ENCODE peak calls at places on chromosomes 11 and 22, in six cellular contexts. One of them, this sample, is unnamed.

GRCh38 chr11:91972665-91973266 is 251.9 kb upstream of the FAT3 start:
- DNase-seq in uterus: no peak
- DNase-seq in right lobe of liver: peak; percentile 57
- DNase-seq in GM23248: no peak
- DNase-seq in ovary: no peak
- DNase-seq in HL-60: no peak
- DNase-seq in this sample: no peak

GRCh38 chr11:134365011-134365925 is 33.5 kb downstream of the GLB1L2 start:
- DNase-seq in uterus: no peak
- DNase-seq in right lobe of liver: peak; percentile 42
- DNase-seq in HL-60: no peak
- DNase-seq in GM23248: no peak
- DNase-seq in ovary: no peak
- DNase-seq in this sample: peak; percentile 53

GRCh38 chr11:30478923-30479322 is 107.2 kb downstream of the MPPED2 start:
- DNase-seq in uterus: peak; percentile 66
- DNase-seq in ovary: no peak
- DNase-seq in right lobe of liver: no peak
- DNase-seq in HL-60: no peak
- DNase-seq in GM23248: no peak
- DNase-seq in this sample: peak; percentile 74

GRCh38 chr11:117716652-117717440 is 80.2 kb downstream of the DSCAML1 start:
- DNase-seq in right lobe of liver: no peak
- DNase-seq in HL-60: no peak
- DNase-seq in uterus: no peak
- DNase-seq in ovary: no peak
- DNase-seq in GM23248: no peak
- DNase-seq in this sample: no peak

GRCh38 chr11:96254087-96254486 is 88.9 kb downstream of the MAML2 start:
- DNase-seq in GM23248: peak; percentile 65
- DNase-seq in right lobe of liver: no peak
- DNase-seq in HL-60: no peak
- DNase-seq in ovary: no peak
- DNase-seq in uterus: no peak
- DNase-seq in this sample: no peak

GRCh38 chr11:19200410-19201201 is 1.2 kb downstream of the CSRP3 start:
- DNase-seq in GM23248: peak; percentile 77
- DNase-seq in ovary: no peak
- DNase-seq in right lobe of liver: no peak
- DNase-seq in HL-60: peak; percentile 18
- DNase-seq in uterus: no peak
- DNase-seq in this sample: no peak

GRCh38 chr22:44202261-44202789 is 21.6 kb downstream of the PARVG start:
- DNase-seq in GM23248: peak; percentile 80
- DNase-seq in right lobe of liver: no peak
- DNase-seq in HL-60: no peak
- DNase-seq in uterus: no peak
- DNase-seq in ovary: no peak
- DNase-seq in this sample: no peak

GRCh38 chr11:64838600-64839334 is 5.7 kb downstream of the CDC42BPG start:
- DNase-seq in HL-60: no peak
- DNase-seq in GM23248: no peak
- DNase-seq in right lobe of liver: no peak
- DNase-seq in ovary: no peak
- DNase-seq in uterus: no peak
- DNase-seq in this sample: no peak

GRCh38 chr22:30397656-30398635 is 1.1 kb downstream of the SEC14L2 start:
- DNase-seq in HL-60: no peak
- DNase-seq in right lobe of liver: peak; percentile 91
- DNase-seq in GM23248: peak; percentile 46
- DNase-seq in ovary: no peak
- DNase-seq in uterus: no peak
- DNase-seq in this sample: no peak

GRCh38 chr11:119254239-119254638 is 48.1 kb downstream of the CBL start:
- DNase-seq in HL-60: no peak
- DNase-seq in right lobe of liver: no peak
- DNase-seq in uterus: no peak
- DNase-seq in GM23248: no peak
- DNase-seq in ovary: no peak
- DNase-seq in this sample: no peak

GRCh38 chr11:128424867-128425285 is 162.5 kb downstream of the ETS1 start:
- DNase-seq in HL-60: no peak
- DNase-seq in uterus: peak; percentile 57
- DNase-seq in ovary: peak; percentile 53
- DNase-seq in GM23248: peak; percentile 63
- DNase-seq in right lobe of liver: peak; percentile 58
- DNase-seq in this sample: no peak

GRCh38 chr11:112523477-112523876 is 262.8 kb upstream of the PLET1 start:
- DNase-seq in HL-60: no peak
- DNase-seq in uterus: peak; percentile 22
- DNase-seq in GM23248: peak; percentile 59
- DNase-seq in right lobe of liver: no peak
- DNase-seq in ovary: no peak
- DNase-seq in this sample: peak; percentile 66

GRCh38 chr11:97687106-97687505 is 1297.3 kb downstream of the JRKL start:
- DNase-seq in right lobe of liver: no peak
- DNase-seq in ovary: no peak
- DNase-seq in uterus: no peak
- DNase-seq in HL-60: no peak
- DNase-seq in GM23248: no peak
- DNase-seq in this sample: no peak

GRCh38 chr11:119797736-119798135 is 68.7 kb upstream of the NECTIN1 start:
- DNase-seq in GM23248: no peak
- DNase-seq in uterus: no peak
- DNase-seq in right lobe of liver: no peak
- DNase-seq in ovary: no peak
- DNase-seq in HL-60: no peak
- DNase-seq in this sample: no peak

GRCh38 chr22:27809226-27809625 is 7.7 kb upstream of the MN1 start:
- DNase-seq in ovary: no peak
- DNase-seq in uterus: no peak
- DNase-seq in GM23248: no peak
- DNase-seq in right lobe of liver: no peak
- DNase-seq in HL-60: no peak
- DNase-seq in this sample: no peak

GRCh38 chr22:49271831-49272230 is 555.8 kb downstream of the BRD1 start:
- DNase-seq in ovary: no peak
- DNase-seq in right lobe of liver: no peak
- DNase-seq in uterus: no peak
- DNase-seq in GM23248: no peak
- DNase-seq in HL-60: no peak
- DNase-seq in this sample: no peak

GRCh38 chr11:3823762-3824506 is 15.6 kb downstream of the PGAP2 start:
- DNase-seq in right lobe of liver: no peak
- DNase-seq in HL-60: no peak
- DNase-seq in ovary: no peak
- DNase-seq in uterus: no peak
- DNase-seq in GM23248: no peak
- DNase-seq in this sample: no peak

GRCh38 chr11:1041936-1042608 is 5.6 kb upstream of the MUC6 start:
- DNase-seq in GM23248: no peak
- DNase-seq in uterus: no peak
- DNase-seq in ovary: no peak
- DNase-seq in right lobe of liver: peak; percentile 57
- DNase-seq in HL-60: no peak
- DNase-seq in this sample: peak; percentile 51

GRCh38 chr11:119787074-119787461 is 58.1 kb upstream of the NECTIN1 start:
- DNase-seq in GM23248: no peak
- DNase-seq in right lobe of liver: peak; percentile 31
- DNase-seq in ovary: no peak
- DNase-seq in uterus: no peak
- DNase-seq in HL-60: no peak
- DNase-seq in this sample: no peak

GRCh38 chr11:44271286-44271685 is 38.7 kb downstream of the ALX4 start:
- DNase-seq in ovary: no peak
- DNase-seq in HL-60: no peak
- DNase-seq in GM23248: no peak
- DNase-seq in uterus: no peak
- DNase-seq in right lobe of liver: no peak
- DNase-seq in this sample: no peak

GRCh38 chr11:40787243-40787642 is 672.2 kb downstream of the LRRC4C start:
- DNase-seq in GM23248: no peak
- DNase-seq in HL-60: no peak
- DNase-seq in uterus: no peak
- DNase-seq in ovary: no peak
- DNase-seq in right lobe of liver: no peak
- DNase-seq in this sample: no peak

GRCh38 chr11:15826008-15826650 is 530.2 kb downstream of the SOX6 start:
- DNase-seq in GM23248: no peak
- DNase-seq in uterus: no peak
- DNase-seq in HL-60: no peak
- DNase-seq in right lobe of liver: no peak
- DNase-seq in ovary: no peak
- DNase-seq in this sample: no peak

DNA sequence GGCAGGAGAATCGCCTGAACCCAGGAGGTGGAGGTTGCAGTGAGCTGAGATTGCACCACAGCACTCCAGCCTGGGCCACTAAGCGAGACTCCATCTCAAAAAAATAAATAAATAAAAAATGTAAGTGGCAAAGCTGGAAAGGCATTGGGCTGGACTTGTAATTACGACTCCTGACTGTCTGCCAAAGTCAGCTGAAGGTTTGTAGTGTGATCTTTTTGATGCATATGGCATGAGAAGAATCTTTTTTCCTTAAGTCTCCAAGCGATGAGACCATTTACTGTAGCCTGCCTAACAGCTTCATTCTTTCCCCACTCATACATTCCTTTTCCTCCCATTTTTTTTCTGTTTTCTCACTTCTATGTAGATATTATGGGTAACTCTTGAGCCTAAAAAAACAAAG is 24.8 kb downstream of the CTNND1 start:
- DNase-seq in ovary: no peak
- DNase-seq in GM23248: no peak
- DNase-seq in right lobe of liver: no peak
- DNase-seq in uterus: no peak
- DNase-seq in HL-60: no peak
- DNase-seq in this sample: no peak
- H3K27me3 ChIP-seq in ovary: no peaks in the 10 kb centered on the region
- H3K27me3 ChIP-seq in GM23248: no peaks in the 10 kb centered on the region
- H3K27me3 ChIP-seq in right lobe of liver: no peaks in the 10 kb centered on the region
- H3K27me3 ChIP-seq in uterus: no peaks in the 10 kb centered on the region
- H3K27me3 ChIP-seq in HL-60: no peaks in the 10 kb centered on the region
- H3K27me3 ChIP-seq in this sample: no peaks in the 10 kb centered on the region

GRCh38 chr11:12975149-12975548 is 34.0 kb upstream of the RASSF10 start:
- DNase-seq in uterus: no peak
- DNase-seq in right lobe of liver: no peak
- DNase-seq in HL-60: no peak
- DNase-seq in ovary: no peak
- DNase-seq in GM23248: no peak
- DNase-seq in this sample: no peak
- H3K27me3 ChIP-seq in uterus: no peaks in the 10 kb centered on the region
- H3K27me3 ChIP-seq in right lobe of liver: no peaks in the 10 kb centered on the region
- H3K27me3 ChIP-seq in HL-60: no peaks in the 10 kb centered on the region
- H3K27me3 ChIP-seq in ovary: no peaks in the 10 kb centered on the region
- H3K27me3 ChIP-seq in GM23248: peaks cover 16% of the 10 kb centered on the region
- H3K27me3 ChIP-seq in this sample: no peaks in the 10 kb centered on the region

GRCh38 chr11:62922189-62922589 is 1.0 kb upstream of the CHRM1 start:
- DNase-seq in right lobe of liver: no peak
- DNase-seq in HL-60: no peak
- DNase-seq in GM23248: no peak
- DNase-seq in ovary: no peak
- DNase-seq in uterus: no peak
- DNase-seq in this sample: no peak
- H3K27me3 ChIP-seq in right lobe of liver: no peaks in the 10 kb centered on the region
- H3K27me3 ChIP-seq in HL-60: peaks cover 64% of the 10 kb centered on the region
- H3K27me3 ChIP-seq in GM23248: peaks cover 10% of the 10 kb centered on the region
- H3K27me3 ChIP-seq in ovary: no peaks in the 10 kb centered on the region
- H3K27me3 ChIP-seq in uterus: peaks cover 20% of the 10 kb centered on the region
- H3K27me3 ChIP-seq in this sample: peaks cover 61% of the 10 kb centered on the region

GRCh38 chr11:33999393-33999792 is 52.1 kb upstream of the CAPRIN1 start:
- DNase-seq in HL-60: no peak
- DNase-seq in uterus: no peak
- DNase-seq in right lobe of liver: no peak
- DNase-seq in ovary: no peak
- DNase-seq in GM23248: no peak
- DNase-seq in this sample: no peak

GRCh38 chr11:34002420-34002819 is 49.1 kb upstream of the CAPRIN1 start:
- DNase-seq in GM23248: no peak
- DNase-seq in right lobe of liver: no peak
- DNase-seq in ovary: no peak
- DNase-seq in uterus: no peak
- DNase-seq in HL-60: no peak
- DNase-seq in this sample: no peak

DNA sequence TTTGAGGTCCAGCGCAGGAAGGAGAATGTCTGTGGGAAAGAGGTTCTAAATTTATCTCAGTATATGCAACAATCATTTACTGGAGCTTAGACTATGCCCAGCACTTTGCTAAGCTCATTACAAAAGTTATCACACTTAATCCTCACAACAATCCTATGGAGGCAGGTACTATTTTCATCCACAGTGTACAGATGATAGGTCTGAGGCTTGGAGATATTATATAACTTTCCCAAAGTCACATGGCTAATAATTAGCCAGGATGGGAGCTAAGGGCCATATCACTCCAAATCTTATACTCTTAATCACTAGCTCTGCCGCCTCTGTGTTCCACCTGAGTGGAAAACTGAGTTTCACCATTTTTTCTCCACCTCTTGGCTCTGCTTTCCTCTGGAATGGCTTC is 47.3 kb upstream of the CAPRIN1 start:
- DNase-seq in ovary: no peak
- DNase-seq in uterus: no peak
- DNase-seq in right lobe of liver: no peak
- DNase-seq in GM23248: no peak
- DNase-seq in HL-60: no peak
- DNase-seq in this sample: no peak
- H3K27me3 ChIP-seq in ovary: no peaks in the 10 kb centered on the region
- H3K27me3 ChIP-seq in uterus: no peaks in the 10 kb centered on the region
- H3K27me3 ChIP-seq in right lobe of liver: no peaks in the 10 kb centered on the region
- H3K27me3 ChIP-seq in GM23248: peaks cover 34% of the 10 kb centered on the region
- H3K27me3 ChIP-seq in HL-60: no peaks in the 10 kb centered on the region
- H3K27me3 ChIP-seq in this sample: no peaks in the 10 kb centered on the region